ENCODE peak calls at places on chromosomes 13 and 19, in ten cellular contexts. B is activated CD4-positive, alpha-beta T cell treated with anti-CD3 and anti-CD28 coated beads for 48 hours; V is hippocampal formation; M is cardiac muscle cell; S is GOT3; I is heart right ventricle; Q is lower lobe of right lung; O is stimulated activated CD8-positive, alpha-beta memory T cell treated with anti-CD3 and anti-CD28 coated beads, Interleukin-2, amount 100 ng/mL, for 48 hours; Z is Calu3; E is midbrain. N is an unnamed sample.

GRCh38 chr19:2050991-2051770 is at the start of gene MKNK2:
- DNase-seq in B (peak; percentile 96), V (peak; percentile 87), M (peak; percentile 92), S (peak; percentile 70), I (peak; percentile 91), Q (peak; percentile 94), O (peak; percentile 95), Z (peak; percentile 90), E (peak; percentile 95), N (peak; percentile 99)

GRCh38 chr19:10766049-10766623 is 48.3 kb downstream of the DNM2 start:
- DNase-seq in B (no peak), V (no peak), M (no peak), S (no peak), I (no peak), Q (peak; percentile 67), O (no peak), Z (no peak), E (no peak), N (no peak)

GRCh38 chr19:30214651-30215051 is 157.5 kb upstream of the ZNF536 start:
- DNase-seq in B (peak; percentile 44), V (no peak), M (no peak), S (no peak), I (no peak), Q (no peak), O (no peak), Z (no peak), E (no peak), N (no peak)

GRCh38 chr13:35474551-35474950 is 1.9 kb downstream of the MAB21L1 start:
- DNase-seq in B (no peak), V (no peak), M (no peak), S (no peak), I (no peak), Q (no peak), O (no peak), Z (no peak), E (no peak), N (peak; percentile 4)

GRCh38 chr19:13965926-13966683 is 13.8 kb downstream of the DCAF15 start:
- DNase-seq in B (no peak), V (no peak), M (no peak), S (no peak), I (no peak), Q (no peak), O (no peak), Z (no peak), E (no peak), N (no peak)

GRCh38 chr13:50809133-50810090 is 34.1 kb downstream of the DLEU7 start:
- DNase-seq in B (no peak), V (no peak), M (no peak), S (no peak), I (no peak), Q (no peak), O (no peak), Z (no peak), E (no peak), N (no peak)

GRCh38 chr19:36851898-36852297 is 1.2 kb downstream of the ZNF345 start:
- DNase-seq in B (no peak), V (no peak), M (no peak), S (no peak), I (no peak), Q (no peak), O (no peak), Z (no peak), E (no peak), N (no peak)

GRCh38 chr19:29724102-29724641 is 9.1 kb upstream of the C19orf12 start:
- DNase-seq in B (peak; percentile 54), V (no peak), M (peak; percentile 48), S (no peak), I (no peak), Q (no peak), O (no peak), Z (no peak), E (no peak), N (peak; percentile 46)

GRCh38 chr13:93244141-93244917 is 17.7 kb downstream of the GPC6 start:
- DNase-seq in B (no peak), V (no peak), M (peak; percentile 64), S (no peak), I (no peak), Q (no peak), O (no peak), Z (no peak), E (no peak), N (no peak)

GRCh38 chr13:24630851-24631341 is 49.3 kb upstream of the ATP12A start:
- DNase-seq in B (no peak), V (no peak), M (peak; percentile 77), S (no peak), I (no peak), Q (no peak), O (no peak), Z (peak; percentile 65), E (no peak), N (no peak)

GRCh38 chr19:46718157-46718933 is 1.4 kb upstream of the PRKD2 start:
- DNase-seq in B (peak; percentile 67), V (no peak), M (peak; percentile 41), S (no peak), I (no peak), Q (no peak), O (peak; percentile 40), Z (peak; percentile 61), E (no peak), N (no peak)

GRCh38 chr19:35673121-35673804 is 6.9 kb downstream of the UPK1A start:
- DNase-seq in B (peak; percentile 73), V (no peak), M (peak; percentile 63), S (no peak), I (no peak), Q (no peak), O (peak; percentile 38), Z (peak; percentile 74), E (no peak), N (peak; percentile 36)

GRCh38 chr13:20356437-20356836 is 124.3 kb upstream of the GJB6 start:
- DNase-seq in B (no peak), V (no peak), M (peak; percentile 9), S (no peak), I (no peak), Q (no peak), O (no peak), Z (no peak), E (no peak), N (no peak)

GRCh38 chr13:51955281-51955771 is 55.9 kb downstream of the ATP7B start:
- DNase-seq in B (no peak), V (no peak), M (no peak), S (no peak), I (no peak), Q (no peak), O (no peak), Z (no peak), E (no peak), N (no peak)

GRCh38 chr13:64723735-64724134 is 2506.4 kb downstream of the PCDH9 start:
- DNase-seq in B (no peak), V (no peak), M (peak; percentile 93), S (no peak), I (no peak), Q (no peak), O (no peak), Z (no peak), E (no peak), N (no peak)

N was measured in endothelial cell.